ENCODE peak calls at places on chromosomes 6 and 20, in four cellular contexts. W is GM12878, E is HCT116, J is transverse colon. C is an unnamed sample.

GRCh38 chr6:158042245-158042798 is 60.7 kb downstream of the SYNJ2 start:
- DNase-seq in W (no peak), E (peak; percentile 69), J (no peak), C (no peak)

GRCh38 chr6:125679128-125679527 is 70.3 kb upstream of the HEY2 start:
- DNase-seq in E (no peak), J (no peak), W (no peak), C (no peak)

GRCh38 chr20:8287328-8287727 is 155.3 kb downstream of the PLCB1 start:
- DNase-seq in W (no peak), E (no peak), J (no peak), C (no peak)

GRCh38 chr20:31652917-31653385 is 15.2 kb downstream of the COX4I2 start:
- DNase-seq in E (no peak), J (no peak), W (no peak), C (no peak)

GRCh38 chr20:62840244-62841197 is 21.1 kb downstream of the TCFL5 start:
- DNase-seq in E (no peak), W (no peak), J (no peak), C (no peak)

GRCh38 chr20:56841346-56841908 is 212.3 kb downstream of the TFAP2C start:
- DNase-seq in E (no peak), J (no peak), W (no peak), C (no peak)

GRCh38 chr20:10861086-10861485 is 187.3 kb upstream of the JAG1 start:
- DNase-seq in W (no peak), E (no peak), J (no peak), C (no peak)

GRCh38 chr6:170448317-170448716 is 104.8 kb downstream of the PSMB1 start:
- DNase-seq in W (no peak), J (no peak), E (no peak), C (no peak)

GRCh38 chr20:38790210-38791053 is 15.1 kb upstream of the PPP1R16B start:
- DNase-seq in E (peak; percentile 68), J (no peak), W (no peak), C (no peak)

GRCh38 chr20:17870063-17870740 is 98.4 kb downstream of the SNX5 start:
- DNase-seq in E (no peak), J (no peak), W (no peak), C (no peak)

GRCh38 chr6:137236581-137237355 is 17.6 kb upstream of the IFNGR1 start:
- DNase-seq in J (no peak), E (no peak), W (no peak), C (no peak)

GRCh38 chr6:47278545-47278944 is 31.2 kb downstream of the TNFRSF21 start:
- DNase-seq in J (no peak), E (no peak), W (no peak), C (no peak)

GRCh38 chr6:130282234-130282995 is 59.7 kb upstream of the SAMD3 start:
- DNase-seq in E (peak; percentile 10), W (no peak), J (no peak), C (no peak)

GRCh38 chr20:26209171-26209941 is 512.7 kb upstream of the ZNF337 start:
- DNase-seq in E (no peak), W (no peak), J (no peak), C (no peak)

GRCh38 chr6:13212538-13212937 is 115.8 kb downstream of the TBC1D7 start:
- DNase-seq in W (no peak), J (no peak), E (no peak), C (no peak)

DNA sequence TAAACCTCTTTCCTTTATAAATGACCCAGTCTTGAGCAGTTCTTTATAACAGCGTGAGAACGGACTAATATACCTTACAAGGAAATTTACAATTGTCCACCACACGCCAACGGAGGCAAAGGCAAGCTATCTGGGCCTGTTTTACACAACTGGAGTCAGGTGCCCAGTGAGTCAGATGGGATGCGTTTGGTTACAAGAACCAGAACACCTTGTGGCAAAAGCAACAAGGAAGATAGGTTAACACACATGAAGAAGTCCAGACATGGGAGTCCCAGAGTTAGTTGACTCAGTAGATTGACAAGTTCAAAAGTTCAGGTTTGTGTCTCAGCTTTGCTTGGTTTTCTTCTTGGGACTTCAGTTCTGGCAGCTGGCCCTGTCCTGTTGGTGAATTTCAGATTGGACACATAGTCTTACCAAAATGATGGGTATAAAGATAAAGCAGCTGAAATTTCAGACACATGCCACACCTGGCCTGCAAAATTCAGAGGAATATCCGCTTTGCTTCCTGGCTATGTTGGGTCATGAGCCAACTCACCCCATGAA is 97.9 kb downstream of the PXDC1 start:
- DNase-seq in E (no peak), J (no peak), W (no peak), C (no peak)
- TF ChIP-seq POLR2AphosphoS5 in E (no peak), J (no peak), W (no peak), C (no peak)

DNA sequence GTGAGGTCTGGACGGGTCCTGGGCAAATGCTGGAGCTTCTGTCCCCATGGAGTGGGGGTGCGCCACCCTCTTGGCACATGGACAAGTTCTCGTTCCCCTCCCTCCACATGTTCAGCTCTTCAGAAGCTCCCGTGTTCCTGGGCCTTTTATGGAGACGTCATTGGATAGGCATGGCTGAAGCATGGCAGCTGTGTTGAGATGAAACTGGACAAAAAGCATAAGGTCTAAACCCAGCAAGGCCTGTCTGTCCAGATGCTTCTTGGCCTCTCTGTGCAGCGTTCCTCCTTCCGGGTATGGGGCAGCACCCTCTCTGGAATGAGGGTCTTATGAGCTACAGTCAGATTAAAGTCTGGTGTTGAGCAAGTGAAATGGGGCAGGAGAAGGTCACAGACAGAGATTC is 26.8 kb downstream of the TBC1D20 start:
- DNase-seq in J (no peak), E (no peak), W (no peak), C (no peak)
- H3K4me3 ChIP-seq in J (no peak overlapping the region), E (no peak overlapping the region), W (no peak overlapping the region), C (no peak overlapping the region)

GRCh38 chr6:31180500-31180899 is 10.0 kb upstream of the POU5F1 start:
- DNase-seq in J (no peak), E (no peak), W (no peak), C (peak; percentile 78)
- TF ChIP-seq POLR2AphosphoS5 in J (no peak), E (no peak), W (no peak), C (no peak)

GRCh38 chr6:21053612-21054011 is 519.4 kb downstream of the CDKAL1 start:
- DNase-seq in J (no peak), E (no peak), W (no peak), C (no peak)
- H3K4me3 ChIP-seq in J (no peak overlapping the region), E (no peak overlapping the region), W (no peak overlapping the region), C (no peak overlapping the region)

DNA sequence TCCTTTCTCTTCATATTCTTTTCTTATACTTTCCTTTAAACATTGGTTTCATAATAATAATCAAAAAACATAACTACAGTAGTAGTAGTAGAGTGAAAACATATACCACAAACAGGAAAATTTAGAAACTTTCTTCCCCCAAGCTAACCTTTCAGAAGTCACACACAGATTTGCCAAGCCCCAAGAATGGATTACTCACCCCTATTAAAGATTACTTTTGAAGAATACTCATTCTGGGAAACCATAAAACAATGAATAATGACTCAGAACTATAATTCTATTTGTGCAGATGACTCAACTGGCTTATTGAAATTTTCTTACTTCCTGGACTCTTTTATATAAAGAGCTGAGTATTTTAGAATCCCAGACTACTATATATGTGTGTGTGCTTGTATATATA is 119.4 kb upstream of the GJE1 start:
- DNase-seq in W (no peak), J (no peak), E (peak; percentile 84), C (no peak)
- TF ChIP-seq POLR2AphosphoS5 in W (no peak), J (no peak), E (peak; percentile 33), C (no peak)

DNA sequence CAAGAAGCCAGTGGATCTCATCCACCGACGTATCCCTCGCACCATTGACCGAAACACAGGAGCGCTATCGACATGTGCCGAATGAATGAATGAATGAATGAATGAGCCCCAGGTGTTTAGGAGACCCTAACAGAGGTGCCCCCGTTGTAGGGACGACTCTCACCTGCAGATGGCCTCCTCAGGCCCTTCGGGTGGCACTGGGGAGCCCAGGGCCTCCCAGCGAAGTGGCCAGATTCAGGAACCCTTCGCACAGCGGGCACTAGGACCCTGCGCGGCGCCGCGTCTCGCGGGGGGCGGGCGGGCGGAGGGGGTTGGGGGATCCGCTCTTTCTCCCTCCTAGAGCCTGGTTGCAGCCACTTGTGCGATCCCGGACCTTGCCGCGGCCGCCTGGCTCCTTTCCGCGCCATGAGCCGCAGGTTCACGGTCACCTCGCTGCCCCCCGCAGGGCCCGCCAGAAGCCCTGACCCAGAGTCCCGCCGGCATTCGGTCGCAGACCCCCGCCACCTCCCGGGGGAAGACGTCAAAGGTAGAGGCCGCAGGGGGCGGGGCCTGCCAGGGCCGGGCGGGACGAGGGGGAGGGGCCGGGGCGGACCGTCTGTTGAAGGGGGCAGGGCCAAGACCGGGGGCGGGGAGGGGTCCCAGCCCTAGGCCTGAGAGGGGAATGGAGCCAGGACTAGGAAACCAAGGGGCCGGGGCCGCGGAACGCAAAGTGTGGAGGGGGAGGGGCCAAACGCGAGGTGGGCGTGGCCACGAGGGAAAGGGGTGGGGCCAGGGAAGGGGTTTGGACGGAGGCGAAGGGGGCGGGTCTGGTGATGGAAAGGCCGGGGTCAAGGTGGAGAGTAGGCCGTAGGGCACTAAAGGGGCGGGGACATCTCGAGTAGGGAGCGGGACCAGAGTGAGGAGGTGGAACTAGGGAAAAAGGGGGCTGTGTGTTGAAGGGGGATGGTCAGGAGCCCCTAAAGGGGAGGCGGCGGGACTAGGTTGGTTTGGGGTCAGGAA is 7.4 kb upstream of the SLC12A5 start:
- DNase-seq in E (no peak), W (no peak), J (peak; percentile 46), C (no peak)
- H3K4me3 ChIP-seq in E (peak overlapping the region; percentile 45), W (peak overlapping the region; percentile 72), J (peak overlapping the region; percentile 7), C (peak overlapping the region; percentile 59)

DNA sequence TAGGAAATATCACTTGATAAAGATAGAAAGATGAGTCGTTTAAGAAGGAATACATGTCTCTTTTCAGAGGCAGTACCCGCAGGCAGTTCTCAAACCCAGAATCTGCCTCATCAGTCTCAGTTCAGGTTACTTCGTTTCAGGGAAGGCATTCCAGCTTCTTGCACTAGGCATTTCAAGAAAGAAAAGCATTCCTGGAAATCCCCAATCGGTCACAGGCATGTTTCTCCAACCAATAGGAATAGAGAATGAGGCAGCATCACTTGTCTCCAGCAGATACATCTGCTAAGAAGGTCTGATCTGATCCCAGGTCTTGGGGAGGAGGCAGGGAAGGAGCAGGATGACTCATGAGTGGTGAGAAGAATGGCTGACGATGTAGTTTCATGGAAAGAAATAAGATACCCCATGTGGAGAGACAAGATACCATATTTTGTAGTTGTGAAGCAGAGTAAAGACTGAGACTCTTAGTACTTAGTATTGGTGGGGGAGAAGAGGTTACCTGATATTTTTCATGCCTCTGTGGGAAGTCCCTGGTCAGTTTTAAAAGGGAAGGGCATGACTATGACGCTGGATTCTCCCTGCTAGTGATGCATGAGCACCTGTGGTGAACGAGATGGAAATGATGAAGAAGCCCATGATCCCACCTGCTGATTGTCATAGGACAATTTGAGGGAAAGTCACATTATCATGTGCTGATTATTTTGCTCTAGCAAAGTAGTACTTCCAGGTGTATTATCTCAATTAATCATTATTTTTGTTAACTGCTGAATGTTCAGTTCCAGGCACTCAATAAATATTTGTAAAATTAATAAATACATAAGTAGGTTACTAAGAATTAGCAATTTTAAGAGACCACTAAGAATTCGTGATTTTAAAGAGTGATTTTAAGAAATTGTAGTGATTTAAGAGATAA is 20.3 kb upstream of the HLA-DRB1 start:
- DNase-seq in J (no peak), W (peak; percentile 100), E (peak; percentile 94), C (peak; percentile 73)
- TF ChIP-seq POLR2AphosphoS5 in J (no peak), W (peak; percentile 95), E (no peak), C (no peak)